ENCODE peak calls at places on chromosomes 5 and 9, in nine cellular contexts. Q is NCI-H1436; U is endothelial cell of umbilical vein; C is ELR; M is amygdala; Z is M059J; A is endodermal cell; I is Right ventricle myocardium superior; K is stimulated activated naive B cell treated with anti-CD40 and anti-IgM and Interleukin-4, amounts not matched to agents 10 μg/mL and 1 μg/mL and 100 μg/mL, for 72 hours. F is an unnamed sample.

GRCh38 chr5:173888473-173889135 is 455 bp downstream of the CPEB4 start:
- DNase-seq in Q (no peak), Z (peak; percentile 31), M (no peak), K (peak; percentile 14), U (peak; percentile 23), I (peak; percentile 50), A (peak; percentile 64), C (peak; percentile 62), F (peak; percentile 48)

GRCh38 chr9:13331320-13331719 is 51.8 kb upstream of the MPDZ start:
- DNase-seq in C (no peak), K (no peak), I (no peak), U (no peak), A (no peak), Q (no peak), M (no peak), Z (no peak), F (no peak)

GRCh38 chr9:2800385-2801179 is 43.3 kb downstream of the PUM3 start:
- DNase-seq in K (no peak), Z (no peak), U (no peak), C (no peak), I (no peak), Q (no peak), M (no peak), A (no peak), F (peak; percentile 26)

GRCh38 chr9:134982311-134982710 is 64.6 kb upstream of the FCN1 start:
- DNase-seq in A (no peak), U (no peak), Q (no peak), C (no peak), Z (no peak), K (no peak), I (no peak), M (no peak), F (no peak)

GRCh38 chr9:93295456-93296076 is 111.6 kb downstream of the WNK2 start:
- DNase-seq in K (no peak), I (no peak), Z (no peak), U (no peak), A (no peak), M (no peak), C (no peak), Q (no peak), F (no peak)

GRCh38 chr5:132678735-132679134 is 4.9 kb downstream of the IL4 start:
- DNase-seq in K (no peak), M (no peak), I (no peak), Q (no peak), Z (no peak), C (no peak), U (no peak), A (no peak), F (no peak)

GRCh38 chr9:118418887-118419620 is 714.9 kb downstream of the TLR4 start:
- DNase-seq in A (no peak), M (no peak), U (no peak), K (no peak), Z (peak; percentile 52), C (peak; percentile 1), Q (no peak), I (no peak), F (no peak)

GRCh38 chr9:134707731-134708671 is 66.4 kb downstream of the COL5A1 start:
- DNase-seq in K (no peak), I (peak; percentile 34), Q (no peak), A (no peak), C (no peak), Z (no peak), M (no peak), U (no peak), F (no peak)

GRCh38 chr9:34809504-34810186 is 99.7 kb upstream of the CCL21 start:
- DNase-seq in Z (no peak), U (peak; percentile 11), M (no peak), I (peak; percentile 48), A (peak; percentile 90), C (peak; percentile 10), K (no peak), Q (no peak), F (peak; percentile 41)

GRCh38 chr5:129078660-129079059 is 15.9 kb upstream of the ISOC1 start:
- DNase-seq in U (no peak), Z (no peak), A (no peak), C (no peak), M (no peak), K (no peak), I (no peak), Q (no peak), F (no peak)

GRCh38 chr9:129489838-129490582 is 130.9 kb downstream of the C9orf50 start:
- DNase-seq in C (no peak), Q (no peak), Z (no peak), A (no peak), K (no peak), I (peak; percentile 56), M (no peak), U (no peak), F (no peak)

GRCh38 chr5:72248352-72249032 is 71.5 kb downstream of the MRPS27 start:
- DNase-seq in Q (no peak), A (no peak), U (peak; percentile 97), I (no peak), K (no peak), M (peak; percentile 22), C (peak; percentile 95), Z (peak; percentile 95), F (peak; percentile 93)